ENCODE peak calls at places on chromosomes 5 and 9, in six cellular contexts. V is effector memory CD4-positive, alpha-beta T cell; C is CD4-positive, alpha-beta memory T cell; I is hepatocyte; T is mesendoderm; K is neural progenitor cell. U is an unnamed sample. For H3K4me1, the result is how much of the 10 kb centered on the place peaks cover.

GRCh38 chr9:34163439-34163838 is 15.4 kb upstream of the UBAP1 start:
- DNase-seq in V (no peak), C (no peak), I (no peak), T (no peak), K (no peak), U (no peak)

GRCh38 chr5:26543987-26544386 is 494.4 kb downstream of the CDH9 start:
- DNase-seq in V (no peak), C (no peak), I (no peak), T (no peak), K (no peak), U (no peak)

GRCh38 chr5:143231426-143231825 is 172.1 kb downstream of the NR3C1 start:
- DNase-seq in V (no peak), C (no peak), I (no peak), T (no peak), K (no peak), U (no peak)

GRCh38 chr5:146042628-146043279 is 62.6 kb downstream of the PLAC8L1 start:
- DNase-seq in V (no peak), C (no peak), I (no peak), T (no peak), K (no peak), U (no peak)

GRCh38 chr5:103258957-103259704 is 568 bp downstream of the MACIR start:
- DNase-seq in V (peak), C (peak), I (peak), T (peak), K (peak), U (peak)

GRCh38 chr9:126386814-126387213 is 60.2 kb downstream of the MVB12B start:
- DNase-seq in V (no peak), C (no peak), I (no peak), T (no peak), K (no peak), U (no peak)

GRCh38 chr5:66810151-66810550 is 214.0 kb downstream of the MAST4 start:
- DNase-seq in V (no peak), C (no peak), I (no peak), T (no peak), K (no peak), U (no peak)

GRCh38 chr5:115433918-115434317 is 110.7 kb downstream of the FEM1C start:
- DNase-seq in V (no peak), C (no peak), I (no peak), T (no peak), K (no peak), U (no peak)

GRCh38 chr5:167743685-167744084 is 547.8 kb upstream of the WWC1 start:
- DNase-seq in V (no peak), C (no peak), I (no peak), T (no peak), K (no peak), U (no peak)

GRCh38 chr5:82100303-82101077 is 128.7 kb downstream of the ATG10 start:
- DNase-seq in V (no peak), C (no peak), I (no peak), T (peak), K (no peak), U (no peak)

DNA sequence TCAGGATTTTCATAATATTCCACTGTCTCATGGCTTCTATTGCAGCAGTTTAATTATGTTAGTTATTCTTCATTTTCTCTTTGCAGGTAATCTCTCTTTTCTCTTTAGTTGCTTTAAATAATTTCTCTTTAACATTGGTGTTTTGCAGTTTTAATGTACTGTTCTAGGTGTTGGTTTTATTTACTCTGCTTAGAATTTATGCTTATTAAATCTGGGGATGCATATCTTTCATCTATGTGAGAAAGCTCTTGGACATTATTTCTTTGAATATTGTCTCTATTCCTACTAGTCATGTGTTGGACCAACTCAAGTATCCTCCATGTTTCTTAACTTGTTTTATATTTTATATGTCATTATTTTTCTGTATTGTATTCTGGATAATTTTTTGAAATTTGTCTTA is 218.7 kb upstream of the TUT7 start:
- DNase-seq in V (no peak), C (no peak), I (no peak), T (no peak), K (no peak), U (no peak)
- H3K4me1 ChIP-seq in V (under half), C (under half), I (under half), T (under half), K (under half), U (under half)

DNA sequence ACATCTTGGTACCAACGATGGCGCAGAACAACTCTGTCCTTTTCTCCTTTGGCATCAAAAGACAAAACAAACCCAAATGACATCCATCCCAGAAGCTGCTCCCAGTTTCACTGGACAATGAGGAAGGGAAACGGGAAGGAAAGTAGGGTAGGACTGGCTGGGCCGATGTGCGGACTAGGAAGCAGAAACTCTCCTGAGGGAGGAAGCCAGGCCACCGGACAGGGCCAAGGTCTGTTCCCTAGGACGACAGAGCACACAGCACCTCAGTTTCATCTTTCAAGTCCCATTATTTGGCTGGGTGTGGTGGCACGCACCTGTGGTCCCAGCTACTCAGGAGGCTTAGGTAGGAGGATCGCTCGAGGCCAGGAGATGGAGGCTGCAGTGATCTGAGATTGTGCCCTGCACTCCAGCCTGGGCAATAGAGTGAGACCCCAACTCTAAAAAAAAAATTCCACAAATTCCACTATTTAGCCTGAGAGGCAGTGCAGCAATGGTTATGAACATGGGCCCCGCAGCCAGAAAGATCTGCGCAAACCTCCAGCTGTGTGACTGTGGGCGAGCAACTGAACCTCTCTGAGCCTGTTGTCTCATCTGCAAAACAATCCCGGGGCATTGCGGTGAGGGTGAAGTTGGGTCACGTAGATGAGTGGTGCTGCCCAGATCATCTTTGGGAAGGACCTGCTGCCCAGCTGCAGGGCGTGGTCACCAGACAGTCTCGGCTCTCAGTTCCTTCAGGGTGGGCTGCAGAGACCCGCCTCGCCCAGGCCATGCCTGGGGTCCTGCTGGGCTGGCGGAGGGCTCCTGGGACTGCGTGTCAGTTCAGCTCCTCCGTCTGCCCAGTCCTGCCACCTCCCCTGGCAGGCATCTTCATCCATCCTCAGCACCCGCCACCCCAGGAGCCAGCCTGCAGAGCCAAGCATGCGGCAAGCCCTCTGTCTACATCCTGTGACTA is 101.2 kb upstream of the RAPGEF1 start:
- DNase-seq in V (no peak), C (no peak), I (no peak), T (no peak), K (no peak), U (no peak)
- H3K4me1 ChIP-seq in V (under half), C (under half), I (under half), T (under half), K (under half), U (under half)

DNA sequence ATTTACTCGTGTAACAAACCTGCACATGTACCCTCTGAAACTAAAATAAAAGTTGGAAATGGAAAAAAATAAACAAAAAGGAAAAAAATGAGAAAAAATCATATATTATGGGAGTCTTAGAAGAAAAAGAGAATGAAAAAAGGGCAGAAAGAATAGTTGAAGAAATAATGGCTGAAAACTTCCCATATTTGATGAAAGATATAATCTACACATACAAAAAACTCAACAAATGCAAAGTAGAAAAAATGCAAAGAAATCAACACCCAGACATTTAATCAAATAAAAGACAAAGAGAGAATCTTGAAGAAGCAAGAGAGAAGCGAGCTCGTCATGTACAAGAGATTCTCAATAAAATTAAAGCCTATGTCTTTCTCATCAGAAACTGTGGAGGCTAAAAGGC is 73.8 kb downstream of the SLC25A46 start:
- DNase-seq in V (no peak), C (no peak), I (no peak), T (no peak), K (no peak), U (no peak)
- H3K4me1 ChIP-seq in V (under half), C (under half), I (under half), T (under half), K (under half), U (under half)

GRCh38 chr5:113038136-113038535 is 61.5 kb downstream of the DCP2 start:
- DNase-seq in V (no peak), C (no peak), I (no peak), T (no peak), K (no peak), U (no peak)

GRCh38 chr5:113038714-113039113 is 62.1 kb downstream of the DCP2 start:
- DNase-seq in V (no peak), C (no peak), I (no peak), T (no peak), K (no peak), U (no peak)

GRCh38 chr5:113036321-113036720 is 59.7 kb downstream of the DCP2 start:
- DNase-seq in V (no peak), C (no peak), I (no peak), T (no peak), K (no peak), U (no peak)

GRCh38 chr5:113035096-113035495 is 58.5 kb downstream of the DCP2 start:
- DNase-seq in V (no peak), C (no peak), I (no peak), T (no peak), K (no peak), U (no peak)

GRCh38 chr5:113036826-113037225 is 60.2 kb downstream of the DCP2 start:
- DNase-seq in V (no peak), C (no peak), I (no peak), T (no peak), K (no peak), U (no peak)
- H3K4me1 ChIP-seq in V (under half), C (under half), I (under half), T (under half), K (under half), U (under half)

GRCh38 chr9:69184266-69184665 is 10.2 kb downstream of the TJP2 start:
- DNase-seq in V (no peak), C (no peak), I (no peak), T (no peak), K (no peak), U (no peak)

GRCh38 chr9:69180670-69181069 is 6.6 kb downstream of the TJP2 start:
- DNase-seq in V (peak), C (peak), I (peak), T (peak), K (no peak), U (peak)

GRCh38 chr9:69179037-69179436 is 5.0 kb downstream of the TJP2 start:
- DNase-seq in V (no peak), C (no peak), I (no peak), T (no peak), K (no peak), U (no peak)

GRCh38 chr9:69180200-69180599 is 6.1 kb downstream of the TJP2 start:
- DNase-seq in V (no peak), C (no peak), I (no peak), T (no peak), K (no peak), U (no peak)

GRCh38 chr9:69181908-69182353 is 7.9 kb downstream of the TJP2 start:
- DNase-seq in V (no peak), C (no peak), I (peak), T (no peak), K (no peak), U (no peak)
- H3K4me1 ChIP-seq in V (under half), C (under half), I (under half), T (under half), K (under half), U (under half)

GRCh38 chr9:136587145-136587943 is 41.5 kb upstream of the NOTCH1 start:
- DNase-seq in V (no peak), C (no peak), I (peak), T (peak), K (peak), U (no peak)
- H3K4me1 ChIP-seq in V (under half), C (under half), I (under half), T (under half), K (half or more), U (under half)